ENCODE peak calls at places on chromosomes 11 and 22, in four cellular contexts. R, W, P and C are unnamed samples.

GRCh38 chr22:43293259-43293658 is 49.9 kb downstream of the SCUBE1 start:
- DNase-seq in R (no peak), W (no peak), P (no peak), C (peak; percentile 16)

GRCh38 chr11:116172156-116172555 is 600.6 kb downstream of the BUD13 start:
- DNase-seq in R (no peak), W (no peak), P (no peak), C (no peak)

GRCh38 chr11:57402188-57403066 is 12.0 kb upstream of the PRG2 start:
- DNase-seq in R (no peak), W (no peak), P (no peak), C (peak; percentile 71)

GRCh38 chr11:88313441-88313840 is 24.1 kb downstream of the CTSC start:
- DNase-seq in R (no peak), W (no peak), P (no peak), C (peak; percentile 67)

GRCh38 chr11:94201004-94201465 is 72.4 kb downstream of the PANX1 start:
- DNase-seq in R (no peak), W (no peak), P (no peak), C (no peak)

GRCh38 chr11:65290448-65291165 is 24.1 kb upstream of the CDC42EP2 start:
- DNase-seq in R (no peak), W (no peak), P (no peak), C (peak; percentile 75)

GRCh38 chr11:131674051-131674755 is 303.8 kb downstream of the NTM start:
- DNase-seq in R (peak; percentile 33), W (peak; percentile 46), P (no peak), C (peak; percentile 84)

GRCh38 chr11:95674669-95675358 is 114.8 kb downstream of the FAM76B start:
- DNase-seq in R (no peak), W (peak; percentile 70), P (no peak), C (no peak)

GRCh38 chr11:57680552-57680874 is 12.6 kb downstream of the ZDHHC5 start:
- DNase-seq in R (no peak), W (no peak), P (no peak), C (peak; percentile 89)

GRCh38 chr11:129442171-129442570 is 66.5 kb downstream of the BARX2 start:
- DNase-seq in R (no peak), W (no peak), P (no peak), C (no peak)

GRCh38 chr11:120667281-120667680 is 155.7 kb downstream of the GRIK4 start:
- DNase-seq in R (no peak), W (no peak), P (no peak), C (no peak)

GRCh38 chr11:726278-726915 is 20.4 kb downstream of the EPS8L2 start:
- DNase-seq in R (no peak), W (peak; percentile 77), P (no peak), C (peak; percentile 91)

GRCh38 chr11:134576721-134577171 is 164.7 kb upstream of the B3GAT1 start:
- DNase-seq in R (no peak), W (no peak), P (no peak), C (no peak)

GRCh38 chr11:17992916-17993315 is 19.9 kb downstream of the SERGEF start:
- DNase-seq in R (no peak), W (no peak), P (no peak), C (peak; percentile 74)

GRCh38 chr11:88175004-88175706 is at the start of gene RAB38:
- DNase-seq in R (peak; percentile 21), W (peak; percentile 33), P (no peak), C (peak; percentile 83)

GRCh38 chr11:102630598-102631448 is 5.7 kb upstream of the MMP20 start:
- DNase-seq in R (no peak), W (no peak), P (no peak), C (no peak)

GRCh38 chr11:64120951-64121569 is 44.9 kb downstream of the MACROD1 start:
- DNase-seq in R (no peak), W (no peak), P (no peak), C (peak; percentile 94)

GRCh38 chr22:37175414-37176144 is 12.5 kb downstream of the C1QTNF6 start:
- DNase-seq in R (no peak), W (no peak), P (no peak), C (no peak)

GRCh38 chr11:106399624-106400023 is 322.2 kb downstream of the AASDHPPT start:
- DNase-seq in R (no peak), W (no peak), P (no peak), C (no peak)

GRCh38 chr11:130051077-130051476 is 18.6 kb upstream of the APLP2 start:
- DNase-seq in R (no peak), W (no peak), P (no peak), C (no peak)

GRCh38 chr11:57493507-57494503 is 21.7 kb downstream of the SLC43A1 start:
- DNase-seq in R (peak; percentile 57), W (peak; percentile 63), P (peak; percentile 69), C (peak; percentile 73)

GRCh38 chr11:1010551-1011319 is 25.8 kb downstream of the MUC6 start:
- DNase-seq in R (no peak), W (no peak), P (no peak), C (no peak)

GRCh38 chr11:48106166-48106565 is 110.4 kb upstream of the OR4B1 start:
- DNase-seq in R (no peak), W (no peak), P (no peak), C (no peak)

GRCh38 chr11:117219001-117219400 is 12.9 kb downstream of the PCSK7 start:
- DNase-seq in R (no peak), W (no peak), P (no peak), C (no peak)

GRCh38 chr11:12811861-12812260 is 137.6 kb downstream of the TEAD1 start:
- DNase-seq in R (no peak), W (peak; percentile 74), P (no peak), C (no peak)